ENCODE peak calls at places on chromosomes 5 and 9, in five cellular contexts. O, Z, M, V and K are unnamed samples.

GRCh38 chr5:16143361-16144049 is 36.1 kb downstream of the MARCHF11 start:
- DNase-seq in M (no peak), O (no peak), Z (no peak), V (no peak), K (no peak)

GRCh38 chr9:133888048-133888778 is 103.9 kb downstream of the VAV2 start:
- DNase-seq in O (no peak), M (peak; percentile 64), Z (no peak), V (no peak), K (peak; percentile 97)

GRCh38 chr5:39721394-39721793 is 296.6 kb upstream of the DAB2 start:
- DNase-seq in Z (no peak), M (no peak), O (no peak), V (no peak), K (no peak)

GRCh38 chr9:86368871-86369521 is 14.8 kb upstream of the TUT7 start:
- DNase-seq in V (no peak), Z (no peak), M (no peak), O (peak; percentile 85), K (no peak)

GRCh38 chr9:128634651-128635262 is 21.9 kb downstream of the DYNC2I2 start:
- DNase-seq in Z (no peak), O (no peak), M (no peak), V (no peak), K (no peak)

GRCh38 chr9:124368692-124369091 is 46.5 kb downstream of the PSMB7 start:
- DNase-seq in V (no peak), O (no peak), M (no peak), Z (no peak), K (no peak)

GRCh38 chr9:87107072-87107471 is 159.8 kb upstream of the GAS1 start:
- DNase-seq in V (no peak), O (no peak), Z (no peak), M (no peak), K (no peak)

GRCh38 chr9:137411670-137412380 is 11.1 kb downstream of the EXD3 start:
- DNase-seq in M (no peak), O (peak; percentile 90), Z (no peak), V (peak; percentile 69), K (no peak)

GRCh38 chr9:86471501-86471900 is 117.3 kb upstream of the TUT7 start:
- DNase-seq in V (no peak), M (no peak), O (no peak), Z (no peak), K (no peak)

GRCh38 chr5:175282611-175283225 is 161.3 kb downstream of the DRD1 start:
- DNase-seq in M (no peak), V (no peak), O (peak; percentile 16), Z (no peak), K (no peak)

GRCh38 chr9:15286288-15286834 is 20.7 kb downstream of the TTC39B start:
- DNase-seq in O (no peak), V (no peak), Z (no peak), M (no peak), K (no peak)

GRCh38 chr9:116390306-116391228 is 237.0 kb downstream of the PAPPA start:
- DNase-seq in M (no peak), Z (no peak), O (no peak), V (no peak), K (no peak)

GRCh38 chr9:121298689-121299112 is 30.7 kb downstream of the GSN start:
- DNase-seq in M (no peak), V (no peak), Z (no peak), O (peak; percentile 70), K (no peak)